ENCODE peak calls at places on chromosomes 5 and 9, in seven cellular contexts. One of them, this sample, is unnamed.

GRCh38 chr9:85702881-85703280 is 38.9 kb downstream of the AGTPBP1 start:
- DNase-seq in spleen: no peak
- DNase-seq in HCT116: no peak
- DNase-seq in upper lobe of left lung: no peak
- DNase-seq in SK-N-SH: no peak
- DNase-seq in stomach: no peak
- DNase-seq in K562: no peak
- DNase-seq in this sample: no peak

GRCh38 chr5:78841767-78842166 is 143.3 kb downstream of the ARSB start:
- DNase-seq in stomach: no peak
- DNase-seq in spleen: no peak
- DNase-seq in K562: no peak
- DNase-seq in upper lobe of left lung: no peak
- DNase-seq in HCT116: no peak
- DNase-seq in SK-N-SH: no peak
- DNase-seq in this sample: no peak

GRCh38 chr5:26791433-26791832 is 247.0 kb downstream of the CDH9 start:
- DNase-seq in HCT116: no peak
- DNase-seq in upper lobe of left lung: no peak
- DNase-seq in K562: no peak
- DNase-seq in spleen: no peak
- DNase-seq in stomach: no peak
- DNase-seq in SK-N-SH: no peak
- DNase-seq in this sample: no peak

GRCh38 chr9:98931990-98932389 is 11.7 kb upstream of the COL15A1 start:
- DNase-seq in HCT116: no peak
- DNase-seq in K562: peak
- DNase-seq in upper lobe of left lung: no peak
- DNase-seq in spleen: no peak
- DNase-seq in SK-N-SH: no peak
- DNase-seq in stomach: no peak
- DNase-seq in this sample: no peak

GRCh38 chr9:133075925-133076324 is 14.1 kb downstream of the CEL start:
- DNase-seq in upper lobe of left lung: no peak
- DNase-seq in stomach: no peak
- DNase-seq in SK-N-SH: no peak
- DNase-seq in K562: no peak
- DNase-seq in spleen: no peak
- DNase-seq in HCT116: no peak
- DNase-seq in this sample: no peak

GRCh38 chr5:82068723-82069122 is 96.9 kb downstream of the ATG10 start:
- DNase-seq in K562: no peak
- DNase-seq in HCT116: no peak
- DNase-seq in upper lobe of left lung: no peak
- DNase-seq in SK-N-SH: no peak
- DNase-seq in stomach: no peak
- DNase-seq in spleen: no peak
- DNase-seq in this sample: no peak

GRCh38 chr5:94888674-94889073 is 270.2 kb downstream of the SLF1 start:
- DNase-seq in stomach: no peak
- DNase-seq in SK-N-SH: no peak
- DNase-seq in K562: no peak
- DNase-seq in upper lobe of left lung: no peak
- DNase-seq in spleen: no peak
- DNase-seq in HCT116: no peak
- DNase-seq in this sample: no peak

GRCh38 chr9:130292104-130292503 is 26.5 kb downstream of the HMCN2 start:
- DNase-seq in K562: no peak
- DNase-seq in stomach: no peak
- DNase-seq in upper lobe of left lung: no peak
- DNase-seq in spleen: no peak
- DNase-seq in SK-N-SH: no peak
- DNase-seq in HCT116: no peak
- DNase-seq in this sample: peak

GRCh38 chr9:11312976-11313375 is 700.2 kb upstream of the PTPRD start:
- DNase-seq in spleen: no peak
- DNase-seq in stomach: no peak
- DNase-seq in SK-N-SH: no peak
- DNase-seq in K562: no peak
- DNase-seq in upper lobe of left lung: no peak
- DNase-seq in HCT116: no peak
- DNase-seq in this sample: no peak

GRCh38 chr5:90558344-90559192 is at the start of gene ADGRV1:
- DNase-seq in stomach: peak
- DNase-seq in spleen: peak
- DNase-seq in upper lobe of left lung: peak
- DNase-seq in HCT116: peak
- DNase-seq in K562: peak
- DNase-seq in SK-N-SH: peak
- DNase-seq in this sample: no peak

GRCh38 chr9:125998837-125999503 is 251.8 kb downstream of the PBX3 start:
- DNase-seq in spleen: no peak
- DNase-seq in HCT116: no peak
- DNase-seq in SK-N-SH: peak
- DNase-seq in upper lobe of left lung: no peak
- DNase-seq in stomach: no peak
- DNase-seq in K562: no peak
- DNase-seq in this sample: peak

GRCh38 chr5:109529520-109529919 is 119.7 kb upstream of the PJA2 start:
- DNase-seq in spleen: no peak
- DNase-seq in HCT116: no peak
- DNase-seq in K562: peak
- DNase-seq in SK-N-SH: no peak
- DNase-seq in stomach: peak
- DNase-seq in upper lobe of left lung: no peak
- DNase-seq in this sample: no peak

GRCh38 chr5:150315245-150315644 is 12.5 kb upstream of the ARSI start:
- DNase-seq in K562: no peak
- DNase-seq in upper lobe of left lung: no peak
- DNase-seq in spleen: no peak
- DNase-seq in SK-N-SH: no peak
- DNase-seq in HCT116: no peak
- DNase-seq in stomach: no peak
- DNase-seq in this sample: no peak

GRCh38 chr9:98101868-98102273 is 17.2 kb downstream of the TRIM14 start:
- DNase-seq in spleen: peak
- DNase-seq in SK-N-SH: no peak
- DNase-seq in upper lobe of left lung: no peak
- DNase-seq in K562: no peak
- DNase-seq in stomach: peak
- DNase-seq in HCT116: no peak
- DNase-seq in this sample: no peak

GRCh38 chr5:13034048-13034447 is 910.4 kb downstream of the DNAH5 start:
- DNase-seq in HCT116: no peak
- DNase-seq in stomach: no peak
- DNase-seq in spleen: no peak
- DNase-seq in upper lobe of left lung: no peak
- DNase-seq in K562: no peak
- DNase-seq in SK-N-SH: no peak
- DNase-seq in this sample: no peak

GRCh38 chr5:131194725-131195124 is 24.0 kb downstream of the LYRM7 start:
- DNase-seq in HCT116: no peak
- DNase-seq in SK-N-SH: no peak
- DNase-seq in K562: no peak
- DNase-seq in spleen: no peak
- DNase-seq in upper lobe of left lung: no peak
- DNase-seq in stomach: no peak
- DNase-seq in this sample: no peak

GRCh38 chr9:114055061-114055460 is 23.0 kb downstream of the AMBP start:
- DNase-seq in SK-N-SH: no peak
- DNase-seq in stomach: no peak
- DNase-seq in HCT116: no peak
- DNase-seq in spleen: peak
- DNase-seq in upper lobe of left lung: peak
- DNase-seq in K562: no peak
- DNase-seq in this sample: no peak

GRCh38 chr5:1128977-1129724 is 17.3 kb upstream of the SLC12A7 start:
- DNase-seq in stomach: no peak
- DNase-seq in HCT116: no peak
- DNase-seq in SK-N-SH: no peak
- DNase-seq in upper lobe of left lung: peak
- DNase-seq in K562: no peak
- DNase-seq in spleen: no peak
- DNase-seq in this sample: no peak

GRCh38 chr9:125238127-125238914 is 2.8 kb downstream of the HSPA5 start:
- DNase-seq in spleen: no peak
- DNase-seq in K562: no peak
- DNase-seq in HCT116: no peak
- DNase-seq in SK-N-SH: no peak
- DNase-seq in upper lobe of left lung: no peak
- DNase-seq in stomach: no peak
- DNase-seq in this sample: no peak

GRCh38 chr5:58105836-58106235 is 354.1 kb downstream of the PLK2 start:
- DNase-seq in K562: no peak
- DNase-seq in stomach: no peak
- DNase-seq in spleen: no peak
- DNase-seq in HCT116: no peak
- DNase-seq in upper lobe of left lung: no peak
- DNase-seq in SK-N-SH: no peak
- DNase-seq in this sample: no peak

GRCh38 chr5:58108507-58108906 is 351.4 kb downstream of the PLK2 start:
- DNase-seq in SK-N-SH: no peak
- DNase-seq in stomach: no peak
- DNase-seq in upper lobe of left lung: no peak
- DNase-seq in spleen: no peak
- DNase-seq in K562: no peak
- DNase-seq in HCT116: no peak
- DNase-seq in this sample: no peak

GRCh38 chr5:58107704-58108103 is 352.2 kb downstream of the PLK2 start:
- DNase-seq in SK-N-SH: no peak
- DNase-seq in spleen: no peak
- DNase-seq in stomach: no peak
- DNase-seq in HCT116: no peak
- DNase-seq in upper lobe of left lung: no peak
- DNase-seq in K562: no peak
- DNase-seq in this sample: no peak

GRCh38 chr5:58106754-58107410 is 353.0 kb downstream of the PLK2 start:
- DNase-seq in spleen: no peak
- DNase-seq in stomach: no peak
- DNase-seq in SK-N-SH: no peak
- DNase-seq in K562: no peak
- DNase-seq in HCT116: no peak
- DNase-seq in upper lobe of left lung: no peak
- DNase-seq in this sample: no peak
- TF ChIP-seq POLR2AphosphoS5 in spleen: no peak
- TF ChIP-seq POLR2AphosphoS5 in stomach: no peak
- TF ChIP-seq POLR2AphosphoS5 in SK-N-SH: no peak
- TF ChIP-seq POLR2AphosphoS5 in K562: no peak
- TF ChIP-seq POLR2AphosphoS5 in HCT116: no peak
- TF ChIP-seq POLR2AphosphoS5 in upper lobe of left lung: no peak
- TF ChIP-seq POLR2AphosphoS5 in this sample: no peak

DNA sequence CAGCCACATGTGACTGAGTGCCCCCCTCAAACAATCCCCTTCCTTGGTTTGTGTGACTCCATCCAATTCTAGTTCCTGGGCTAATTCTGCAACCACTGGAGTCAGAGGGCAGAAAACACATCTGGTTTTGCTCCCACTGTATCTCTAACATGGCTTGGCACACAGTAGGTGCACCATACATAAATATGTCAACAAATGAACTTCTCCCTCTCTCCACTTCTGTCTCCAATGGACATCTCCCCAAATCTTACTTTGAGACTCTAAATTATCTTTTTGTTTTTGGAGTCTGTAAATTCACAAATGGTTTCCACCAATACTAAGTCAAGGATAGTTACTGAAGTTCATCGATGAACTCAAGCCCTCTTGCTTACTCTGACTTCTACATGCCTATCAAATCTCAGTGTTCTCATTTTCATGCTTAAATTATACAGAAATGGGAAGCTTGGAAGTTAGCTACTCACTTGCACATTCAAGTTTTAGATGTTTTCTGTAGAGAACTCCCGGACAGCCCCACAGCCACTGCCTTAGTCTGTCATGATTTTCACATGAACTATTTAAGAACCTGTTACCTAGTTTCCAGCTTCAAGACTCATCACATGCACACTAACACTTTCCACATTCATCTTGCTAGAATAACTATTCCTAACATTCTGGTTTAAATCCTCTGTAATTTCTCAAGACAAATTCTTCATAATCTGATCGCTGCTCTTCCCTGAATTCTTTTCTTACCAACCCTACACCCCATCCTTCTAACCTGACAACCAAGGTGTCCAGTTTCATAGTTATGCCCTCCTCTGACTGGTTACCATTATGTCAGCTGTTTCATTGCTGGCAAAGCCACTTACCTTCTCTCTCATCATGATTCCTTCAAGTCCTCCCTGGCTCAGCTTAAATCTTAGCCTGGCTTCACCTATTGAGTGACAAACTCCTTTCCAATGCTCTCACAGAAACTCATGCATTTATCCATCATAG is 6.0 kb downstream of the RPL37 start:
- DNase-seq in spleen: no peak
- DNase-seq in K562: no peak
- DNase-seq in upper lobe of left lung: no peak
- DNase-seq in SK-N-SH: no peak
- DNase-seq in HCT116: no peak
- DNase-seq in stomach: no peak
- DNase-seq in this sample: no peak
- TF ChIP-seq POLR2AphosphoS5 in spleen: no peak
- TF ChIP-seq POLR2AphosphoS5 in K562: peak
- TF ChIP-seq POLR2AphosphoS5 in upper lobe of left lung: no peak
- TF ChIP-seq POLR2AphosphoS5 in SK-N-SH: peak
- TF ChIP-seq POLR2AphosphoS5 in HCT116: no peak
- TF ChIP-seq POLR2AphosphoS5 in stomach: no peak
- TF ChIP-seq POLR2AphosphoS5 in this sample: no peak

DNA sequence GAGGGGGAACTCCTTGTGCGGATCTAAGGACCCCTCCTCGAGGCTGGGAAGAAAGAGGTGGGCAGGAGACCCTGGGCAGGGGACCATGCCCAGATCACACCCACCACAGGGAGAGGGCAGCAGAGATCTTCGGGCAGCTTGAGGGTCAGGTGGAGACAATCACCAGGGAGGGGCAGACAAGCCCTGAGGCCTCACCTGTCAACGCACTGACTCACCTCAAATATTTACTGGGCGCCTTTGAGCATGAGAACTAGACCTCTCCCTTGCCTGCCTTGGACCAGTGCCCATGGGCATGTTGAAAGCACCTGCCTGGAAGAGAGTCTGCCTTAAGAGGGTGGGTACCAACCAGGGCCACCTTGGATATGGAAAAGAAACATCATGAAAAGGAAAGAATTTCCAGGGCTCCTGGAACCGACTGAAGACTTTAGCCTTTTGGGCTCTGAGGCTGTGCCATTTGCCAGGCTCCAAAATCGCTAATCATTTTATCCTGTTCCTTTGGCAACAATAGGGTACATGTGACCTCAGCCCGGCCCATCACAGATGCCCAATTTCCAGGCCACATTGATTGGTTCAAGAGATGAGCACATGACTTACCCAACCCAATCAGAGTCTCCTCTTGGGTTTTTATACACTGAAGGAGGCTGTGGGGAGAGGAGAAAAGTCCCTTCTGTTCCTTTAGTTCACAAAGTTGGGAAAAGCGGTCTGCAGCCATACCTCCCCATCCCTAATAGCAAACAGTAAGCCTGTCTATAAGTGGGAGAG is 10.4 kb upstream of the SPINK4 start:
- DNase-seq in K562: no peak
- DNase-seq in stomach: peak
- DNase-seq in upper lobe of left lung: no peak
- DNase-seq in HCT116: peak
- DNase-seq in SK-N-SH: no peak
- DNase-seq in spleen: no peak
- DNase-seq in this sample: no peak
- TF ChIP-seq POLR2AphosphoS5 in K562: no peak
- TF ChIP-seq POLR2AphosphoS5 in stomach: no peak
- TF ChIP-seq POLR2AphosphoS5 in upper lobe of left lung: peak
- TF ChIP-seq POLR2AphosphoS5 in HCT116: peak
- TF ChIP-seq POLR2AphosphoS5 in SK-N-SH: no peak
- TF ChIP-seq POLR2AphosphoS5 in spleen: no peak
- TF ChIP-seq POLR2AphosphoS5 in this sample: no peak

GRCh38 chr9:108142504-108143201 is 653.1 kb upstream of the KLF4 start:
- DNase-seq in spleen: peak
- DNase-seq in HCT116: no peak
- DNase-seq in K562: no peak
- DNase-seq in stomach: peak
- DNase-seq in upper lobe of left lung: no peak
- DNase-seq in SK-N-SH: no peak
- DNase-seq in this sample: peak
- TF ChIP-seq POLR2AphosphoS5 in spleen: peak
- TF ChIP-seq POLR2AphosphoS5 in HCT116: no peak
- TF ChIP-seq POLR2AphosphoS5 in K562: no peak
- TF ChIP-seq POLR2AphosphoS5 in stomach: peak
- TF ChIP-seq POLR2AphosphoS5 in upper lobe of left lung: peak
- TF ChIP-seq POLR2AphosphoS5 in SK-N-SH: no peak
- TF ChIP-seq POLR2AphosphoS5 in this sample: peak